ENCODE peak calls at places on chromosomes 7 and 10, in eight cellular contexts. X is PC-3, V is psoas muscle, W is suprapubic skin, E is body of pancreas, Z is pancreas, U is heart left ventricle, Y is colonic mucosa. D is an unnamed sample.
A peak's percentile ranks its signal among the peaks of the same experiment; 100 is the strongest.

GRCh38 chr7:143372070-143372469 is 9.1 kb upstream of the ZYX start:
- DNase-seq in X (peak; percentile 81), V (peak; percentile 63), W (no peak), E (peak; percentile 60), Z (peak; percentile 51), U (peak; percentile 67), Y (peak; percentile 95), D (peak; percentile 73)

GRCh38 chr7:130500910-130501309 is 9.0 kb downstream of the MEST start:
- DNase-seq in X (no peak), V (no peak), W (no peak), E (no peak), Z (no peak), U (no peak), Y (no peak), D (no peak)

GRCh38 chr10:24929056-24929544 is 23.3 kb downstream of the PRTFDC1 start:
- DNase-seq in X (no peak), V (no peak), W (no peak), E (no peak), Z (no peak), U (no peak), Y (no peak), D (no peak)

GRCh38 chr7:139355320-139355719 is 4.4 kb upstream of the LUC7L2 start:
- DNase-seq in X (no peak), V (no peak), W (no peak), E (no peak), Z (no peak), U (no peak), Y (no peak), D (no peak)

GRCh38 chr10:44706745-44707144 is 204.4 kb upstream of the TMEM72 start:
- DNase-seq in X (peak; percentile 98), V (no peak), W (no peak), E (no peak), Z (no peak), U (no peak), Y (no peak), D (no peak)

GRCh38 chr7:95432606-95433005 is 2.2 kb downstream of the PON2 start:
- DNase-seq in X (no peak), V (no peak), W (no peak), E (no peak), Z (no peak), U (no peak), Y (no peak), D (no peak)

GRCh38 chr10:4196948-4197390 is 412.0 kb upstream of the KLF6 start:
- DNase-seq in X (no peak), V (no peak), W (no peak), E (no peak), Z (no peak), U (no peak), Y (no peak), D (no peak)

GRCh38 chr7:116173051-116174028 is 37.0 kb upstream of the TES start:
- DNase-seq in X (peak; percentile 83), V (no peak), W (no peak), E (no peak), Z (no peak), U (no peak), Y (no peak), D (peak; percentile 63)

DNA sequence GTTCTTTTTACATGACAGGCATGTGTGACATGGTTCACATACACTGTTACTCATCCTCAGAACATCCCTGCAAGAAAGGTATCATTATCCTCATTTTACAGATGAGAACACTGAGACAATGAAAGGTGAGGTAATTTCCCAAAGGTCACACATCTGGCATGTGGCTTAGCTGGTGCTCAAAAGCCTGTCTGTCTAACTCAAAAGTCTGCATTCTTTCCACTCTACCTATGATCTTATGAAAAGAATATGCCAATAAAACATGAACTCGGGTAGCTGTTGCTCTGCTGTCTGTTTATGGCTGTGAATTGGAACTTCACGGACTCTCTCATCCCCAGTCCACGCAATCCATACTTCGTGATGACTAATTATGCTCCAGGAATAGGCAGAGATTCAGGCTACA is 79.0 kb upstream of the ODAD2 start:
- DNase-seq in X (peak; percentile 73), V (no peak), W (no peak), E (no peak), Z (no peak), U (no peak), Y (no peak), D (no peak)
- H3K4me3 ChIP-seq in X (peak overlapping the region; percentile 39), V (no peak overlapping the region), W (no peak overlapping the region), E (no peak overlapping the region), Z (no peak overlapping the region), U (no peak overlapping the region), Y (no peak overlapping the region), D (no peak overlapping the region)

DNA sequence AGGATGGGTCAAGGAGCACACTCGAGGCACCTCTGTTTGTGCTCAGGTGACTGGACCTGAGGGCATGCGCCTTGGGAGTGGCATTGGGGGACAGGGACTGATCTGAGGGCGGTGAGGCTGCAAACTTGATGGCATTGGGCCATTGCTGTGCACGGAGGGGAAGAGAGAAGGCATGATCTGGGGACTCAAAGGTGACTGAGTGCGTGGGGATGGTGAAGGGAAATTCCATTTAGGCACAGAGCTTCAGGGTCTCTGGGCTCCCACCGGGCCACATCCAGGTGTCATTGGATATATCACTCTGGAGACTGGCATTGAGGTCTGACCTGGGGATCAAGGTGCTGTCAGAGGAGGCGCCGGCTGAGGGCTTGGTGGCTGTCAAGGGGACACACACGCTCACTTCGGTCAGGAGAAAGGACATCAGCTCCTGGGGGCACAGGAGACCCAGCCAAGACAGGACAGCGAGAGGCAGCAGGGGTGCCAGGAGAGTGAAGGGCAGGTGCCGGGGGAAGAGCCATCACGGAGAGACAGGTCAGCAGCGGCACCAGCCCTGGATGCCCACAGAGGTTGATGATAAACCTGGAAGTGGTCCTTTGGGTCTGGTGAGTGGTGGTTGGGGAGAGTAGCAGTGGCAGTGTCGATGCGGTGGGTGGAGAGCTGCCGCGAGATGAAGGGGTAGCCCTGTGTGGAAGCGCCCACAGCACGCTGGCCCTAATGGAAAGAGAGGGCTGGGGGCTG is 5.5 kb downstream of the ADCK2 start:
- DNase-seq in X (no peak), V (no peak), W (peak; percentile 45), E (no peak), Z (no peak), U (no peak), Y (no peak), D (no peak)
- H3K4me1 ChIP-seq in X (peaks cover 20% of the 10 kb centered on the region), V (peaks cover 26% of the 10 kb centered on the region), W (peaks cover 26% of the 10 kb centered on the region), E (peaks cover 17% of the 10 kb centered on the region), Z (peaks cover 7% of the 10 kb centered on the region), U (peaks cover 4% of the 10 kb centered on the region), Y (peaks cover 18% of the 10 kb centered on the region), D (no peaks in the 10 kb centered on the region)

GRCh38 chr7:77575187-77575586 is 38.1 kb downstream of the PTPN12 start:
- DNase-seq in X (no peak), V (no peak), W (no peak), E (no peak), Z (no peak), U (no peak), Y (no peak), D (no peak)
- H3K27ac ChIP-seq in X (no peak overlapping the region), V (no peak overlapping the region), W (no peak overlapping the region), E (no peak overlapping the region), Z (no peak overlapping the region), U (no peak overlapping the region), Y (no peak overlapping the region), D (no peak overlapping the region)

GRCh38 chr10:71255540-71255816 is 43.1 kb downstream of the UNC5B start:
- DNase-seq in X (no peak), V (no peak), W (no peak), E (no peak), Z (no peak), U (no peak), Y (no peak), D (no peak)
- H3K4me3 ChIP-seq in X (no peak overlapping the region), V (no peak overlapping the region), W (no peak overlapping the region), E (no peak overlapping the region), Z (no peak overlapping the region), U (no peak overlapping the region), Y (no peak overlapping the region), D (no peak overlapping the region)

GRCh38 chr7:47540053-47540386 is 41.9 kb downstream of the TNS3 start:
- DNase-seq in X (no peak), V (no peak), W (no peak), E (no peak), Z (no peak), U (no peak), Y (no peak), D (no peak)
- H3K4me1 ChIP-seq in X (peaks cover 47% of the 10 kb centered on the region), V (peaks cover 5% of the 10 kb centered on the region), W (peaks cover 33% of the 10 kb centered on the region), E (peaks cover 23% of the 10 kb centered on the region), Z (peaks cover 20% of the 10 kb centered on the region), U (no peaks in the 10 kb centered on the region), Y (no peaks in the 10 kb centered on the region), D (peaks cover 3% of the 10 kb centered on the region)

D was measured in small intestine.